ENCODE peak calls at places on chromosomes 11 and 22, in five cellular contexts. N is sigmoid colon, F is Panc1, J is HCT116, T is transverse colon. C is an unnamed sample.

GRCh38 chr11:66386171-66387069 is 14.9 kb upstream of the SLC29A2 start:
- DNase-seq in N (peak), J (peak), T (peak), F (peak), C (peak)

GRCh38 chr22:50184004-50184461 is 1.7 kb upstream of the TRABD start:
- DNase-seq in N (peak), T (peak), F (no peak), J (no peak), C (peak)

GRCh38 chr22:42179616-42180015 is 49.0 kb upstream of the CYP2D6 start:
- DNase-seq in J (no peak), T (no peak), F (no peak), N (no peak), C (no peak)

GRCh38 chr11:92707173-92707619 is 262.3 kb upstream of the MTNR1B start:
- DNase-seq in J (no peak), T (no peak), N (no peak), F (no peak), C (no peak)

GRCh38 chr11:9662273-9662672 is 1.6 kb upstream of the SWAP70 start:
- DNase-seq in T (no peak), J (no peak), N (no peak), F (no peak), C (no peak)

GRCh38 chr11:15073361-15074205 is at the start of gene CALCB:
- DNase-seq in J (no peak), N (no peak), F (no peak), T (no peak), C (no peak)

GRCh38 chr22:23781533-23781932 is 5.2 kb upstream of the SMARCB1 start:
- DNase-seq in T (no peak), J (no peak), N (no peak), F (no peak), C (no peak)

GRCh38 chr22:22076361-22076760 is 93.8 kb upstream of the TOP3B start:
- DNase-seq in N (no peak), T (no peak), F (no peak), J (no peak), C (no peak)

GRCh38 chr11:120564573-120565301 is 53.2 kb downstream of the GRIK4 start:
- DNase-seq in F (no peak), J (no peak), T (no peak), N (no peak), C (no peak)

GRCh38 chr11:105719073-105719846 is 109.4 kb downstream of the GRIA4 start:
- DNase-seq in T (no peak), J (peak), F (peak), N (no peak), C (no peak)

GRCh38 chr11:34866375-34866774 is 49.8 kb downstream of the APIP start:
- DNase-seq in F (no peak), N (no peak), T (no peak), J (no peak), C (no peak)

GRCh38 chr11:77198440-77198849 is 70.4 kb downstream of the MYO7A start:
- DNase-seq in N (peak), F (no peak), T (no peak), J (peak), C (peak)

GRCh38 chr11:23314162-23314561 is 453.9 kb upstream of the CCDC179 start:
- DNase-seq in N (no peak), T (no peak), F (no peak), J (no peak), C (no peak)

GRCh38 chr11:111427471-111427912 is 48.4 kb upstream of the POU2AF1 start:
- DNase-seq in F (no peak), N (no peak), J (no peak), T (no peak), C (no peak)

GRCh38 chr11:111408789-111409727 is 30.0 kb upstream of the POU2AF1 start:
- DNase-seq in J (no peak), T (no peak), N (no peak), F (no peak), C (no peak)

GRCh38 chr11:77149716-77150392 is 21.8 kb downstream of the MYO7A start:
- DNase-seq in F (no peak), T (no peak), J (no peak), N (no peak), C (no peak)

GRCh38 chr11:61881397-61881796 is 9.9 kb downstream of the FADS3 start:
- DNase-seq in N (no peak), J (no peak), F (no peak), T (no peak), C (no peak)

GRCh38 chr11:61834278-61835004 is 6.3 kb downstream of the FADS2 start:
- DNase-seq in T (no peak), F (no peak), N (no peak), J (no peak), C (peak)

GRCh38 chr11:111846063-111846462 is 25.3 kb downstream of the ALG9 start:
- DNase-seq in F (no peak), T (no peak), N (no peak), J (no peak), C (no peak)

GRCh38 chr11:84673753-84674152 is 953.4 kb downstream of the DLG2 start:
- DNase-seq in J (no peak), N (no peak), F (no peak), T (no peak), C (no peak)

GRCh38 chr22:37485006-37485713 is 1.0 kb downstream of the MFNG start:
- DNase-seq in J (no peak), T (no peak), N (no peak), F (no peak), C (peak)

GRCh38 chr22:39266398-39267030 is 21.7 kb upstream of the PDGFB start:
- DNase-seq in F (no peak), T (no peak), N (no peak), J (no peak), C (peak)

GRCh38 chr11:61294717-61295595 is at the start of gene VWCE:
- DNase-seq in N (peak), J (no peak), T (peak), F (no peak), C (peak)

GRCh38 chr11:62122076-62122475 is 1.7 kb upstream of the INCENP start:
- DNase-seq in T (no peak), N (no peak), J (peak), F (no peak), C (peak)

GRCh38 chr22:17638432-17639237 is at the start of gene BCL2L13:
- DNase-seq in J (peak), N (peak), T (peak), F (peak), C (peak)

GRCh38 chr11:41246399-41246745 is 213.1 kb downstream of the LRRC4C start:
- DNase-seq in J (no peak), F (no peak), N (no peak), T (no peak), C (no peak)

GRCh38 chr22:44025171-44026065 is 1.3 kb downstream of the PARVB start:
- DNase-seq in T (peak), N (no peak), J (no peak), F (no peak), C (peak)

GRCh38 chr11:27357250-27357649 is 5.8 kb downstream of the CCDC34 start:
- DNase-seq in T (peak), F (no peak), N (no peak), J (no peak), C (no peak)

GRCh38 chr11:65776196-65776595 is 4.6 kb downstream of the AP5B1 start:
- DNase-seq in T (no peak), J (no peak), N (peak), F (no peak), C (peak)

GRCh38 chr11:13135385-13136271 is 126.5 kb downstream of the RASSF10 start:
- DNase-seq in J (no peak), T (no peak), N (no peak), F (no peak), C (no peak)

GRCh38 chr11:86486261-86487030 is 111.8 kb downstream of the CCDC81 start:
- DNase-seq in F (no peak), J (no peak), T (no peak), N (no peak), C (no peak)

GRCh38 chr22:21677606-21678443 is 12.0 kb downstream of the PPIL2 start:
- DNase-seq in T (no peak), J (no peak), N (no peak), F (no peak), C (no peak)

GRCh38 chr11:115054541-115055538 is 376.5 kb downstream of the NXPE2 start:
- DNase-seq in J (no peak), T (no peak), N (no peak), F (no peak), C (no peak)

GRCh38 chr11:44747836-44748235 is 21.1 kb downstream of the TSPAN18 start:
- DNase-seq in J (no peak), F (no peak), T (no peak), N (peak), C (no peak)

GRCh38 chr11:75398906-75399305 is 412 bp upstream of the RPS3 start:
- DNase-seq in F (no peak), T (no peak), J (no peak), N (no peak), C (no peak)
- TF ChIP-seq POLR2AphosphoS5 in F (no peak), T (no peak), J (no peak), N (no peak), C (no peak)

GRCh38 chr11:3157381-3158130 is 7.6 kb downstream of the OSBPL5 start:
- DNase-seq in F (no peak), N (peak), T (no peak), J (no peak), C (no peak)
- H3K27ac ChIP-seq in F (no peak), N (peak), T (peak), J (peak), C (peak)

GRCh38 chr22:46115388-46115678 is 35.0 kb upstream of the PPARA start:
- DNase-seq in J (no peak), F (no peak), N (no peak), T (no peak), C (no peak)

GRCh38 chr22:46114518-46115387 is 35.6 kb upstream of the PPARA start:
- DNase-seq in T (no peak), N (no peak), F (no peak), J (no peak), C (no peak)

GRCh38 chr22:46113110-46113909 is 37.0 kb upstream of the PPARA start:
- DNase-seq in J (no peak), F (no peak), T (no peak), N (no peak), C (no peak)

GRCh38 chr22:46112405-46112804 is 37.9 kb upstream of the PPARA start:
- DNase-seq in T (no peak), F (no peak), J (no peak), N (no peak), C (no peak)

DNA sequence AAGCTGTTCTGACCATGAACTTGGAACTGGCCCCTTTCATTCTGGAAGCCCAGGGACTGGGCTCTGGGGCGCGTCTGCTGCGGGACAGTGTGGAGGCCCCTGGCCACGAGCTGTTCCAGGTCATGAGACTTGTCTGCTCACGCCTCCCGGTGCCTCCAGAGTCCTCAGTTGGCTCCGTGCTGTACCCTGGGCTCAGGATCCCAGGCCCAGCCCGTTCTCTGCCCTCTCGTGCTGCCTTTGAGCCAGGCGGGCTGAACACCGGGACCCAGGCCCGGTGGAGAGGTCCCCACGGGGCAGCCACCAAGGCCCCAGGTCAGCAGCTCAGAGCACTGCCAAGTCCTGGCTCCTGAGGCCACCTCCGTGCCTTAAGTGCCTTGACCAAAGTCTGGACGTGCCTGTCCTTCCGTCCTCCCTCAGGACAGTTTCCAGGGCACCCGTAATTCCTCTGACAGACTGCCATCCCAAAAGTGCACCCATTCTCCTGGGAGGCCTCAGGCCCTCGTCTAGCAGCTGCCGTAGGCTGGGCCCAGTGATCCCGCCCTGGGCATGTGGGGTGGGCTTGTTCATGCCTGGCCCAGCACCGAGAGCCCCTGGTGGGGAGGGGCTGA is 36.3 kb upstream of the PPARA start:
- DNase-seq in T (no peak), N (peak), J (no peak), F (no peak), C (no peak)
- TF ChIP-seq POLR2AphosphoS5 in T (peak), N (no peak), J (no peak), F (no peak), C (no peak)

GRCh38 chr11:33668468-33668825 is 32.2 kb downstream of the C11orf91 start:
- DNase-seq in J (no peak), F (no peak), T (no peak), N (no peak), C (no peak)
- H3K27ac ChIP-seq in J (no peak), F (no peak), T (no peak), N (no peak), C (no peak)

GRCh38 chr11:130513132-130513531 is 64.7 kb downstream of the ADAMTS15 start:
- DNase-seq in J (no peak), F (no peak), T (peak), N (peak), C (no peak)
- TF ChIP-seq POLR2AphosphoS5 in J (no peak), F (no peak), T (peak), N (peak), C (no peak)

GRCh38 chr11:126833020-126833419 is 167.6 kb downstream of the KIRREL3 start:
- DNase-seq in J (no peak), F (no peak), N (no peak), T (no peak), C (no peak)

GRCh38 chr11:126832387-126832786 is 168.2 kb downstream of the KIRREL3 start:
- DNase-seq in N (no peak), J (no peak), F (no peak), T (no peak), C (no peak)

GRCh38 chr11:126837581-126837980 is 163.0 kb downstream of the KIRREL3 start:
- DNase-seq in J (no peak), N (no peak), T (no peak), F (no peak), C (no peak)

GRCh38 chr11:126834149-126834548 is 166.4 kb downstream of the KIRREL3 start:
- DNase-seq in N (no peak), T (no peak), J (no peak), F (no peak), C (no peak)

GRCh38 chr11:126834573-126834972 is 166.0 kb downstream of the KIRREL3 start:
- DNase-seq in J (no peak), T (no peak), F (no peak), N (no peak), C (no peak)
- H3K27ac ChIP-seq in J (no peak), T (no peak), F (no peak), N (no peak), C (no peak)

DNA sequence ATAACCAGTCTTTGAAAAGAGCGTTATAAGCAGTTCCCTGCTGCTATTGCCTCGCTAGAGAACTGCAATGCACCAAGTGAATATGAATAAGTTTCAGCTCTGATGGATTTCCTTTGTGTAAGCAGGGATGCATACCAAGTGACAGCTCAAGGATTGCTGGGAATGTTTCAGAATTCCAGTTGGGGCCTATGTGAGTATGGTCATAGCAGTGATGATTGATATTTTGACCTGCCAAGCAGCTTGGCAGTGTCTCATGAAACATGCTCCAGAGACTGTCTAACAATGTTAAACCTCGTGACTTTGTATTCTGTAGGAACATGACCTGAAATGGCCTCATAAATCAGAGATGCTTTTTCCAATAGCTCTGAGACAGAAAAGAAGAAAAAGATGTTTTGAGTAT is 312.6 kb downstream of the C11orf87 start:
- DNase-seq in F (no peak), J (no peak), T (no peak), N (no peak), C (no peak)
- TF ChIP-seq POLR2AphosphoS5 in F (no peak), J (no peak), T (no peak), N (no peak), C (no peak)

GRCh38 chr11:64447717-64448598 is 89.0 kb downstream of the RPS6KA4 start:
- DNase-seq in N (peak), T (peak), J (no peak), F (no peak), C (peak)

GRCh38 chr11:64451856-64452255 is 92.9 kb downstream of the RPS6KA4 start:
- DNase-seq in F (no peak), N (peak), T (no peak), J (no peak), C (no peak)

GRCh38 chr11:64448599-64449380 is 89.8 kb downstream of the RPS6KA4 start:
- DNase-seq in J (peak), T (peak), N (peak), F (peak), C (peak)

GRCh38 chr11:64450168-64450560 is 91.2 kb downstream of the RPS6KA4 start:
- DNase-seq in T (no peak), J (no peak), N (peak), F (no peak), C (no peak)

GRCh38 chr11:64449381-64450167 is 90.6 kb downstream of the RPS6KA4 start:
- DNase-seq in J (peak), T (peak), F (peak), N (peak), C (peak)
- H3K27ac ChIP-seq in J (no peak), T (peak), F (no peak), N (peak), C (peak)